ENCODE peak calls at places on chromosomes 3 and 15, in eight cellular contexts. N is kidney epithelial cell, Z is right lobe of liver, U is hepatocyte, L is esophagus squamous epithelium, H is GM06990, G is heart right ventricle, E is mammary epithelial cell. S is an unnamed sample.
A peak's percentile ranks its signal among the peaks of the same experiment; 100 is the strongest.

GRCh38 chr3:179655236-179655635 is 2.4 kb downstream of the USP13 start:
- DNase-seq in L (no peak), U (no peak), N (no peak), G (no peak), H (no peak), Z (no peak), E (no peak), S (no peak)

GRCh38 chr15:45790325-45790943 is 155.6 kb downstream of the SQOR start:
- DNase-seq in Z (no peak), E (peak; percentile 6), U (peak; percentile 46), N (no peak), L (no peak), G (peak; percentile 40), H (no peak), S (peak; percentile 53)

GRCh38 chr3:46845860-46846623 is 17.2 kb downstream of the MYL3 start:
- DNase-seq in E (peak; percentile 18), Z (peak; percentile 83), H (peak; percentile 76), U (peak; percentile 92), L (no peak), G (peak; percentile 68), N (no peak), S (peak; percentile 69)

GRCh38 chr3:35664460-35664919 is 25.2 kb downstream of the ARPP21 start:
- DNase-seq in Z (peak; percentile 39), H (peak; percentile 20), E (no peak), N (peak; percentile 85), L (no peak), U (peak; percentile 30), G (peak; percentile 60), S (peak; percentile 75)

GRCh38 chr15:57922780-57923179 is 142.7 kb downstream of the ALDH1A2 start:
- DNase-seq in L (no peak), U (no peak), H (no peak), E (peak; percentile 45), N (peak; percentile 31), G (peak; percentile 80), Z (peak; percentile 90), S (peak; percentile 57)

GRCh38 chr15:78059110-78059839 is 18.2 kb downstream of the TBC1D2B start:
- DNase-seq in U (no peak), N (no peak), L (no peak), E (no peak), H (no peak), Z (no peak), G (no peak), S (no peak)

GRCh38 chr3:17747184-17747889 is 4.9 kb upstream of the TBC1D5 start:
- DNase-seq in L (no peak), G (no peak), E (no peak), Z (peak; percentile 67), U (no peak), H (peak; percentile 70), N (no peak), S (no peak)

GRCh38 chr3:143885803-143886427 is 37.6 kb upstream of the SLC9A9 start:
- DNase-seq in L (no peak), G (no peak), N (no peak), H (peak; percentile 22), E (peak; percentile 23), Z (no peak), U (peak; percentile 41), S (peak; percentile 62)

GRCh38 chr15:57969355-57969754 is 96.2 kb downstream of the ALDH1A2 start:
- DNase-seq in U (no peak), Z (no peak), G (no peak), H (no peak), L (no peak), N (no peak), E (peak; percentile 11), S (peak; percentile 42)

GRCh38 chr3:9747267-9747666 is 2.5 kb upstream of the OGG1 start:
- DNase-seq in Z (no peak), L (no peak), G (no peak), N (no peak), E (no peak), H (no peak), U (no peak), S (peak; percentile 58)

GRCh38 chr3:149280950-149281349 is 52.5 kb downstream of the TM4SF18 start:
- DNase-seq in E (no peak), U (no peak), N (no peak), Z (no peak), L (no peak), G (no peak), H (no peak), S (no peak)

GRCh38 chr3:149283401-149283800 is 50.0 kb downstream of the TM4SF18 start:
- DNase-seq in Z (no peak), G (no peak), U (no peak), N (no peak), L (no peak), E (no peak), H (no peak), S (no peak)

GRCh38 chr3:149284034-149284433 is 49.4 kb downstream of the TM4SF18 start:
- DNase-seq in G (no peak), H (no peak), E (no peak), L (no peak), N (no peak), U (no peak), Z (no peak), S (no peak)

GRCh38 chr3:149282322-149282721 is 51.1 kb downstream of the TM4SF18 start:
- DNase-seq in G (no peak), H (no peak), N (no peak), U (no peak), E (no peak), Z (no peak), L (no peak), S (no peak)

GRCh38 chr3:149282836-149283235 is 50.6 kb downstream of the TM4SF18 start:
- DNase-seq in U (no peak), H (no peak), G (no peak), Z (no peak), E (no peak), L (no peak), N (no peak), S (no peak)
- TF ChIP-seq CTCF in U (no peak), H (no peak), G (no peak), Z (no peak), E (no peak), L (no peak), N (no peak), S (no peak)

DNA sequence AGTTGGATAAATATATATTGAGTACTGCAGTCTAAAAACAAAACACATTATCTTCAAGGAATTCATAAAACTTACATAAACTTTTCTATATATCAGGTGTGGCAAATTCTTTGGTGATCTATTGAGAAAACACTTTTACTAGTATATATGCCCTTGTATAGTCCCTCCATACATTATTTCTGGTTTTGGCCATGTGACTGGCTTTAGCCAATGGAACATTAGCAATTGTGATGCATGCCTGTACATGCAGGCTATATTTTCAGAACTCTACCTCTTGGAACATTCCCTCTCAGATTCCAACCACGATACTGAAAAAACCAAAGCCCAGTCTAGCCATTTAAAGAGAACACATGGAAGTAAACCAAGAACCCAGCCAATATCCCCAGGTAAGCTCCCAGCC is 152.9 kb downstream of the NEK10 start:
- DNase-seq in E (no peak), N (no peak), U (no peak), H (no peak), G (no peak), L (no peak), Z (no peak), S (no peak)
- H3K4me3 ChIP-seq in E (no peak overlapping the region), N (no peak overlapping the region), U (no peak overlapping the region), H (no peak overlapping the region), G (no peak overlapping the region), L (no peak overlapping the region), Z (no peak overlapping the region), S (no peak overlapping the region)

GRCh38 chr3:150528359-150528797 is 17.9 kb downstream of the SERP1 start:
- DNase-seq in E (no peak), N (no peak), U (no peak), Z (no peak), H (no peak), L (no peak), G (no peak), S (peak; percentile 51)
- TF ChIP-seq CTCF in E (no peak), N (peak; percentile 29), U (peak; percentile 47), Z (peak; percentile 55), H (no peak), L (no peak), G (peak; percentile 46), S (peak; percentile 26)

GRCh38 chr3:197520311-197521276 is 35.2 kb downstream of the BDH1 start:
- DNase-seq in E (no peak), N (peak; percentile 84), G (no peak), L (no peak), Z (peak; percentile 61), U (peak; percentile 93), H (no peak), S (peak; percentile 52)
- H3K4me3 ChIP-seq in E (no peak overlapping the region), N (peak overlapping the region; percentile 17), G (no peak overlapping the region), L (no peak overlapping the region), Z (no peak overlapping the region), U (no peak overlapping the region), H (no peak overlapping the region), S (no peak overlapping the region)

GRCh38 chr15:76058714-76059319 is 968 bp upstream of the TMEM266 start:
- DNase-seq in L (no peak), N (no peak), Z (no peak), G (no peak), U (peak; percentile 43), H (peak; percentile 38), E (peak; percentile 13), S (peak; percentile 23)
- TF ChIP-seq CTCF in L (no peak), N (peak; percentile 42), Z (peak; percentile 9), G (no peak), U (peak; percentile 23), H (peak; percentile 49), E (no peak), S (peak; percentile 1)

GRCh38 chr3:12423918-12424634 is 60.2 kb upstream of the TSEN2 start:
- DNase-seq in L (no peak), U (no peak), E (no peak), G (no peak), H (no peak), N (no peak), Z (peak; percentile 61), S (peak; percentile 32)
- H3K4me3 ChIP-seq in L (no peak overlapping the region), U (no peak overlapping the region), E (no peak overlapping the region), G (no peak overlapping the region), H (no peak overlapping the region), N (no peak overlapping the region), Z (no peak overlapping the region), S (no peak overlapping the region)

GRCh38 chr3:119035014-119035346 is 334 bp upstream of the IGSF11 start:
- DNase-seq in H (no peak), N (no peak), L (no peak), Z (no peak), G (no peak), E (no peak), U (no peak), S (no peak)
- TF ChIP-seq CTCF in H (no peak), N (no peak), L (no peak), Z (no peak), G (no peak), E (peak; percentile 27), U (no peak), S (no peak)

DNA sequence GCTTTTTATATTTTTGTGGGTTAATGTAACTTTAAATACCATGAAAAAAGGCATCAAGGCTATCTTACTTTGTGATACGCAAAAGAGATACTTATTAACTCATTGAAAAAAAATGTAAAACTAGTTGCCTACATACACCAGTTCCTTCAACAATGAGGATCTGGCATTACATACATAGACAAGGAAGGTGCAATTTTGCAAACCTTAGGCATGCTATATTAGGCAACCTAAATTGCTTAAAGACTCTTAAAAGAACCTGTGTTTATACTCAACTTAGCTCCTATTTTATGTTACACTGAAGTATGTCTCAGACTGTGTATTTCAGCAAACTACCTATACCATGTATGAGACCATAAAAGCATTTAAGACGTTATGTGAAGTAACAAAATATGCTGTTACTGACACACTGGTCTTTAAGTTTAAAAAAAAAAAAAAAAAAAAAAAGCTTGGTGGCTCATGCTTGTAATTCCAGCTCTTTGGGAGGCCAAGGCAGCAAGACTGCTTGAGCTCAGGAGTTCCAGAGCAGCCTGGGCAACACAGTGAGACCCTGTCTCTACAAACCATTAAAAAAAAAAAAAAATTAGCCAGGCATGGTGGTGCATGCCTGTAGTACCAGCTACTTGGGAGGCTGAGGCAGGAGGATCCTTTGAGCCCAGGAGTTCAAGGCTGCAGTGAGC is 9.1 kb downstream of the TASOR start:
- DNase-seq in N (no peak), Z (no peak), G (no peak), L (no peak), E (no peak), H (no peak), U (no peak), S (no peak)
- H3K4me3 ChIP-seq in N (no peak overlapping the region), Z (no peak overlapping the region), G (no peak overlapping the region), L (no peak overlapping the region), E (no peak overlapping the region), H (no peak overlapping the region), U (no peak overlapping the region), S (no peak overlapping the region)